ENCODE peak calls at places on chromosomes 5 and 9, in four cellular contexts. E, O, F and A are unnamed samples.

GRCh38 chr9:108053555-108054061 is 564.0 kb upstream of the KLF4 start:
- DNase-seq in E (no peak), O (no peak), F (no peak), A (no peak)

GRCh38 chr5:56050566-56051292 is 56.0 kb upstream of the IL6ST start:
- DNase-seq in E (no peak), O (no peak), F (no peak), A (no peak)

GRCh38 chr9:135083831-135084230 is 3.6 kb upstream of the OLFM1 start:
- DNase-seq in E (no peak), O (no peak), F (no peak), A (no peak)

GRCh38 chr5:79330071-79330470 is 94.1 kb downstream of the JMY start:
- DNase-seq in E (no peak), O (no peak), F (peak), A (no peak)

GRCh38 chr9:131656356-131657030 is 83.4 kb downstream of the RAPGEF1 start:
- DNase-seq in E (no peak), O (peak), F (no peak), A (no peak)

GRCh38 chr9:88998911-88999310 is 7.6 kb downstream of the S1PR3 start:
- DNase-seq in E (no peak), O (no peak), F (no peak), A (no peak)

GRCh38 chr9:37555786-37556185 is 20.4 kb downstream of the FBXO10 start:
- DNase-seq in E (no peak), O (no peak), F (no peak), A (no peak)

GRCh38 chr9:5629312-5630037 is 568 bp downstream of the RIC1 start:
- DNase-seq in E (no peak), O (no peak), F (no peak), A (peak)

GRCh38 chr9:472676-473075 is 258.0 kb downstream of the DOCK8 start:
- DNase-seq in E (no peak), O (no peak), F (no peak), A (no peak)

GRCh38 chr5:7348168-7348802 is 47.7 kb upstream of the ADCY2 start:
- DNase-seq in E (no peak), O (no peak), F (no peak), A (no peak)

GRCh38 chr9:126702501-126703329 is 89.0 kb downstream of the LMX1B start:
- DNase-seq in E (peak), O (no peak), F (no peak), A (peak)

GRCh38 chr5:158153508-158153907 is 294.6 kb upstream of the CLINT1 start:
- DNase-seq in E (no peak), O (no peak), F (no peak), A (no peak)

GRCh38 chr5:1468247-1468612 is 23.0 kb upstream of the SLC6A3 start:
- DNase-seq in E (peak), O (no peak), F (peak), A (peak)

GRCh38 chr5:141855265-141856029 is 22.8 kb downstream of the PCDH1 start:
- DNase-seq in E (no peak), O (no peak), F (no peak), A (no peak)

GRCh38 chr5:117039035-117039434 is 464.4 kb upstream of the SEMA6A start:
- DNase-seq in E (no peak), O (no peak), F (no peak), A (no peak)

GRCh38 chr5:60960591-60960990 is 15.6 kb downstream of the NDUFAF2 start:
- DNase-seq in E (no peak), O (no peak), F (no peak), A (no peak)

GRCh38 chr9:37371565-37372464 is 50.7 kb upstream of the GRHPR start:
- DNase-seq in E (no peak), O (peak), F (no peak), A (no peak)

GRCh38 chr9:137777761-137778160 is 99.8 kb upstream of the CACNA1B start:
- DNase-seq in E (no peak), O (no peak), F (no peak), A (no peak)

GRCh38 chr5:128644863-128645262 is 106.8 kb upstream of the FBN2 start:
- DNase-seq in E (no peak), O (no peak), F (no peak), A (no peak)

GRCh38 chr9:38132956-38133355 is 63.9 kb upstream of the SHB start:
- DNase-seq in E (no peak), O (no peak), F (no peak), A (no peak)

GRCh38 chr5:1445313-1445894 is at the start of gene SLC6A3:
- DNase-seq in E (peak), O (no peak), F (no peak), A (peak)

GRCh38 chr9:132662152-132662945 is 7.4 kb downstream of the DDX31 start:
- DNase-seq in E (no peak), O (no peak), F (no peak), A (no peak)

GRCh38 chr5:175464414-175465233 is 13.7 kb upstream of the SFXN1 start:
- DNase-seq in E (peak), O (no peak), F (peak), A (peak)

GRCh38 chr9:133321411-133321935 is 14.5 kb downstream of the SURF6 start:
- DNase-seq in E (no peak), O (no peak), F (no peak), A (no peak)

GRCh38 chr5:89241186-89241585 is 358.2 kb upstream of the MEF2C start:
- DNase-seq in E (no peak), O (no peak), F (no peak), A (no peak)

GRCh38 chr9:129335456-129336129 is 157.5 kb upstream of the IER5L start:
- DNase-seq in E (no peak), O (no peak), F (no peak), A (no peak)

GRCh38 chr9:98365227-98365669 is 109.8 kb upstream of the TBC1D2 start:
- DNase-seq in E (peak), O (no peak), F (peak), A (peak)

GRCh38 chr9:108207611-108208051 is 648.2 kb downstream of the ACTL7B start:
- DNase-seq in E (no peak), O (no peak), F (no peak), A (no peak)

GRCh38 chr9:133470427-133470924 is 8.4 kb downstream of the SLC2A6 start:
- DNase-seq in E (no peak), O (no peak), F (no peak), A (peak)

DNA sequence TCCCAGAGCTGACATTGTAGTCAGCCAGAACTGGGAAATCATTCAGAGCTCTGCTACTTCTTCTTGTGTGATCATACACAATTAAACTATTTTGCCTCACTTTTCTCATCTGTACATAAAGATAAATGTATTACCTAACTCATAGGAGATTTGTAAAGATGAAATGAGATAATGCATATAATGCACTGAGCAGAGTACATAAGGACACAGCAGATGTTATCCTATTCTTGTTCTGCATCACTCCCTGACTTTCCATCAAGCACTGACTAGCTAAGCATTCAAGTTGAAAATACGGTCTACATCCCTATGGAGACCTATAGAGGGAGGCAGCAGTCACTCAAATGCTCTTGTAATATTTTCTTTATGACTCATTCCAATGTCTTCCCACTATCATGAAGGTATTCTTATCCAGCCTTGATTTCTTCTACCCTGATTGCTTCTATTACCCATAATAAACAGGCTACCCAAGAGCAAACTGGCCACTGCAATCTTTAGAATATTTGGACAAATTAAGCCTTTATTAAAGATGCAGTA is 16.3 kb upstream of the PRR16 start:
- DNase-seq in E (no peak), O (no peak), F (no peak), A (no peak)
- TF ChIP-seq ESRRA in E (no peak), O (no peak), F (no peak), A (no peak)

GRCh38 chr9:18394847-18395355 is 79.1 kb upstream of the ADAMTSL1 start:
- DNase-seq in E (no peak), O (no peak), F (no peak), A (no peak)

GRCh38 chr9:18390393-18390792 is 83.6 kb upstream of the ADAMTSL1 start:
- DNase-seq in E (no peak), O (no peak), F (no peak), A (no peak)

GRCh38 chr9:18393340-18394130 is 80.4 kb upstream of the ADAMTSL1 start:
- DNase-seq in E (no peak), O (no peak), F (peak), A (no peak)

GRCh38 chr9:18397076-18397475 is 76.9 kb upstream of the ADAMTSL1 start:
- DNase-seq in E (no peak), O (no peak), F (no peak), A (no peak)

GRCh38 chr9:18396102-18396728 is 77.7 kb upstream of the ADAMTSL1 start:
- DNase-seq in E (peak), O (no peak), F (peak), A (no peak)
- TF ChIP-seq NR2C2 in E (no peak), O (no peak), F (no peak), A (no peak)

GRCh38 chr5:181188700-181189362 is 16.2 kb downstream of the TRIM7 start:
- DNase-seq in E (no peak), O (peak), F (peak), A (peak)
- TF ChIP-seq MAX in E (no peak), O (peak), F (no peak), A (no peak)

DNA sequence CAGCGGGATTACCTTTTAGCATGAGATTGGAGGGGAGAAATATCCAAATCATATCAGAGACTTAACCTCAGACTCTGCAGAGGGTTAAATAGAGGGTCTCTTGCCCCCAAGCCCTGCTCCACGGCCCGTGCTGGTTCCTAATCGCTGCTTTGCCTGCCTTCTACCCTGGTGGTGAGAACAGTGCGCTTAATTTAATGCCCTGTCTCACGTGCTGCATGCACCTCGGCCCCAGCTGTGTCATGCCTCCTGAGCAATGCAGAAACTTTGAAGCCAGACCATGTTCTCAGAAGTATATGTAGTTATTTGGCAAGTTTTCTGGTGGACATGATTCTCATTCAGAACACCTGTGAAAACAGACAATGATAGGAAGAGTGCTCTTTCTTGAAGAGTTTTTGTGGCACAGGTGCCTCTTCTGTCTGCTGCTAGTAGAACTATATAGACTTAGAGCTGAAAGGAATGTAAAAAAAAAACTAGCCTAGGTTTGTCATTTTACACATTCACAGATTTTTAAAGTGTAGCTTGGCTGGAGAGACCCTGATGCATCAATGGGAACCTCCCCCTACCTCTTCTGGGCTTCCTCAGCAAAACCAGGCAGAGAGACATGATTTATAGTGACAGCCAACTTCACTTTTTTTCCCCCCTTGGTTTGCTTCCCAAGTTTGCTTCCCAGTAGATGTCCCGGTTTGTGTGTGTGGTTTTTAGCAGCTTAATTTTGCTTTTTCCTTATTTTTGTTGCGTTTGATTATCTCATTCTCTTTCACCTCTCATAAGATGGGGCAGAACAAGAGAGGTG is 1.6 kb downstream of the OTULIN start:
- DNase-seq in E (no peak), O (no peak), F (peak), A (no peak)
- TF ChIP-seq ESRRA in E (no peak), O (no peak), F (no peak), A (no peak)

DNA sequence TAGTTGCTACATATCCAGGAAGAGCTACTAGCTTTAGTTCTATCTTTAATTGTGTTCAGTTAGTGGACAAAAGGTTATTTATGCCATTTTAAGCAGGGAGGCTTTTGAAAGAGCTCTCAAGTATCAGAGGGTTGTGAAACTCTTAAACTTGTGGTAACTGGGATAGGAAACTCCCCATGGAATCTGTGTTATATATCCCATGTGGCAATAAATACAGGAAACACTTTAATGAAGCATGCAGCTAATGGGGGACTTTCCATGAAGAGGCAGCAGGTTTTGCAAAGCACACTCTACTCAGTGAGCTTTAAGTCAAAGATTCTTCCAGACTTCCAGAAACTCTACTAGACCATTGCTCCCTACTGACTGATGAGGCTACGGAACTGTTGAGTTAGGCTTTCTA is 805.0 kb upstream of the C9orf72 start:
- DNase-seq in E (no peak), O (no peak), F (no peak), A (no peak)
- TF ChIP-seq NR2C2 in E (no peak), O (no peak), F (no peak), A (no peak)

DNA sequence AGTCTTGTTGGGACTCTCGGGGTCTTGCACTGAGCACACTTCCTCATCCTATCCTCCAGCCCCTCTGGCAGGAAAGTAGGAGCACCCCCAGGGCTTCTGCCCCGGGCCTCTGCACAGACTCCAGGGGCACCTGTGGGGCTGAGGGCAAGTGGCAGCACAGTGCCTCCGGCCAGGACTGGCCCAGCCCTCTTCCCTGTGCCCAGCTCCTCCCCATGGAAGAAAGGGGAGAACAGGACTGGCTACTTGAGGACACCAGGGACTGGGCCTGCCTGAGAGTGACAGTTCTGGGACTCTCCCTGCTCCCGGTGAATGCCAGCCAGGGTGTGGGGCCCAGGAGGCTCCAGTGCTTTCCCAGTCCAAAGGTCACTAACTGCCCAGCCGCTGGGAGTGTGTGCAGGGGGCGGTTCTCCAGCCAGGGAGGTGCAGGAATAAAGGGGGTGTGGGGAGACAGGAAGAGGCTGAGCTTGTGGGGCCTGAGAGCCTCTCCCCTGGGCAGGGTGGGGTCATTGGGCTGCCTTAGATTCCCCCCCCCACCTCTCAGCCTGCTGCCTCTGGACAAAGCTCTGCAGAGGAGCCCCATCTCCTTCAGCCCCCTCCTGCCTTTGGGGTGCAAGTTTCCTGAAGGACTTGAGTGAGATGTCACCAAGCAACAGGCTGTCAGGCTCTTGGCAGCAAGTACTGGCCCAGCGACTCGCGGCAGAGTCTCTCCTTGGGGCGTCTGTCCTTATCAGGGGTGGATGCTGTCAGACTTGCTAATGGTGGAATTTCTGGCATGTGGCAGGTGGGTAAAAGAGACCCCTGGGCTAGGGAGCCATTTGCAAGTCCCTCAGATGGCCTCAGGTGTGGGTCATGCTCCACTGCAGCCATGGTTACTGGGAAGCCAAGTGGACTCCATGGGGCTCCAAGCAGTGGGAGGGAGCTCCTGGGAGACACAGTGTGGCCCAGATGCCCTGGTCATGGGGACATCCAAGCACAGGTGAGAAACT is 19.1 kb upstream of the JADE2 start:
- DNase-seq in E (peak), O (no peak), F (peak), A (peak)
- TF ChIP-seq MAX in E (no peak), O (no peak), F (peak), A (peak)